ENCODE peak calls at places on chromosomes 7 and 10, in eight cellular contexts. O is ELF-1; X is activated T-cell treated with anti-CD3 and anti-CD28 coated beads for 4 hours; Q is fibroblast of lung; D is progenitor cell of endocrine pancreas; C is tibial nerve; W is stimulated activated CD4-positive, alpha-beta T cell treated with anti-CD3 and anti-CD28 coated beads, Interleukin-15, amount 100 ng/mL, for 1 hour; Z is transverse colon. U is an unnamed sample.

GRCh38 chr7:141649865-141650499 is 52.0 kb downstream of the DENND11 start:
- DNase-seq in O (peak), X (no peak), Q (peak), D (peak), C (peak), W (no peak), Z (peak), U (peak)

GRCh38 chr7:150919160-150919559 is 59.0 kb downstream of the KCNH2 start:
- DNase-seq in O (no peak), X (no peak), Q (no peak), D (no peak), C (no peak), W (no peak), Z (no peak), U (no peak)

GRCh38 chr7:137953043-137953691 is 48.7 kb downstream of the CREB3L2 start:
- DNase-seq in O (peak), X (no peak), Q (peak), D (no peak), C (no peak), W (no peak), Z (no peak), U (no peak)

GRCh38 chr7:114820993-114821945 is 100.6 kb upstream of the MDFIC start:
- DNase-seq in O (no peak), X (no peak), Q (peak), D (no peak), C (no peak), W (no peak), Z (no peak), U (no peak)

GRCh38 chr7:135164357-135165021 is 6.0 kb downstream of the CYREN start:
- DNase-seq in O (no peak), X (no peak), Q (no peak), D (no peak), C (no peak), W (no peak), Z (no peak), U (peak)

GRCh38 chr10:61793760-61794713 is 107.5 kb upstream of the ARID5B start:
- DNase-seq in O (no peak), X (no peak), Q (peak), D (no peak), C (no peak), W (no peak), Z (no peak), U (no peak)

GRCh38 chr7:2633538-2634264 is 1.9 kb downstream of the TTYH3 start:
- DNase-seq in O (peak), X (peak), Q (peak), D (no peak), C (no peak), W (no peak), Z (no peak), U (no peak)

GRCh38 chr7:90889210-90889609 is 293.1 kb downstream of the CDK14 start:
- DNase-seq in O (no peak), X (no peak), Q (peak), D (no peak), C (no peak), W (no peak), Z (no peak), U (no peak)

GRCh38 chr7:50653997-50654425 is 88.8 kb upstream of the DDC start:
- DNase-seq in O (no peak), X (no peak), Q (no peak), D (no peak), C (peak), W (no peak), Z (peak), U (no peak)